ENCODE peak calls at places on chromosomes 4 and X, in eight cellular contexts. G is naive thymus-derived CD8-positive, alpha-beta T cell; E is cardiac septum; O is cardiac muscle cell; W is M059J; A is ACHN; L is amygdala; B is iris pigment epithelial cell. R is an unnamed sample.

GRCh38 chr4:105092768-105093167 is 53.9 kb upstream of the TET2 start:
- DNase-seq in G (no peak), B (peak; percentile 64), L (no peak), A (no peak), O (peak; percentile 59), E (no peak), W (peak; percentile 52), R (no peak)

GRCh38 chrX:72243472-72243871 is 4.6 kb upstream of the ERCC6L start:
- DNase-seq in G (no peak), B (peak; percentile 68), E (no peak), W (peak; percentile 70), A (no peak), O (peak; percentile 66), L (no peak), R (peak; percentile 44)

GRCh38 chr4:153790962-153791551 is 2.2 kb upstream of the SFRP2 start:
- DNase-seq in E (no peak), O (peak; percentile 24), A (peak; percentile 5), W (peak; percentile 50), B (no peak), L (no peak), G (peak; percentile 20), R (no peak)

GRCh38 chr4:41882622-41883347 is 52.4 kb upstream of the TMEM33 start:
- DNase-seq in E (no peak), W (peak; percentile 36), G (peak; percentile 44), O (peak; percentile 44), B (peak; percentile 34), L (no peak), A (peak; percentile 21), R (peak; percentile 79)

GRCh38 chrX:71606536-71607216 is 11.6 kb downstream of the CXCR3 start:
- DNase-seq in E (peak; percentile 33), L (no peak), O (no peak), W (no peak), B (no peak), G (no peak), A (no peak), R (no peak)

GRCh38 chr4:10622728-10623127 is 61.8 kb downstream of the CLNK start:
- DNase-seq in A (peak; percentile 10), L (no peak), E (no peak), O (peak; percentile 27), W (no peak), B (peak; percentile 17), G (no peak), R (no peak)

GRCh38 chr4:184536070-184536880 is 61.9 kb upstream of the IRF2 start:
- DNase-seq in A (no peak), E (no peak), O (no peak), W (no peak), L (no peak), B (no peak), G (no peak), R (no peak)

GRCh38 chrX:97021680-97022079 is 138.0 kb downstream of the RPA4 start:
- DNase-seq in G (no peak), L (no peak), E (no peak), A (no peak), O (peak; percentile 47), W (peak; percentile 3), B (peak; percentile 63), R (no peak)

GRCh38 chrX:47420967-47421366 is 50.6 kb downstream of the ZNF157 start:
- DNase-seq in G (no peak), A (no peak), E (no peak), W (no peak), B (no peak), L (no peak), O (no peak), R (no peak)

GRCh38 chrX:31166416-31166815 is 94.6 kb upstream of the FTHL17 start:
- DNase-seq in B (peak; percentile 57), O (peak; percentile 66), W (no peak), E (no peak), A (no peak), L (no peak), G (no peak), R (no peak)

GRCh38 chr4:169058312-169058711 is 48.3 kb upstream of the CBR4 start:
- DNase-seq in A (no peak), W (no peak), G (no peak), L (no peak), E (no peak), O (no peak), B (no peak), R (no peak)

GRCh38 chr4:48090621-48091020 is 43.4 kb downstream of the TXK start:
- DNase-seq in L (no peak), W (no peak), B (no peak), A (no peak), E (no peak), O (no peak), G (no peak), R (no peak)

GRCh38 chr4:110663738-110664444 is 41.0 kb upstream of the PITX2 start:
- DNase-seq in W (peak; percentile 86), B (peak; percentile 87), E (no peak), L (no peak), A (no peak), O (peak; percentile 17), G (no peak), R (no peak)

GRCh38 chr4:180449395-180449956 is 1793.7 kb upstream of the TENM3 start:
- DNase-seq in B (peak; percentile 0), W (peak; percentile 47), O (peak; percentile 2), A (peak; percentile 71), E (no peak), G (no peak), L (no peak), R (no peak)

GRCh38 chr4:70721747-70722146 is at the start of gene RUFY3:
- DNase-seq in O (peak; percentile 83), G (no peak), W (peak; percentile 47), A (peak; percentile 75), E (no peak), L (peak; percentile 60), B (peak; percentile 94), R (peak; percentile 30)

GRCh38 chrX:149508467-149508866 is 3.4 kb upstream of the IDS start:
- DNase-seq in G (no peak), E (no peak), O (no peak), W (no peak), L (no peak), A (no peak), B (no peak), R (no peak)

GRCh38 chr4:88144048-88144447 is 14.4 kb downstream of the ABCG2 start:
- DNase-seq in O (no peak), E (no peak), A (no peak), L (no peak), B (no peak), W (no peak), G (no peak), R (no peak)

GRCh38 chrX:72676465-72676864 is 37.6 kb downstream of the PHKA1 start:
- DNase-seq in G (no peak), B (no peak), W (no peak), A (peak; percentile 64), E (no peak), L (no peak), O (no peak), R (no peak)

GRCh38 chrX:109872021-109872730 is 130.7 kb upstream of the TMEM164 start:
- DNase-seq in G (no peak), W (no peak), O (no peak), B (peak; percentile 8), E (no peak), A (no peak), L (no peak), R (no peak)

GRCh38 chrX:149495573-149496071 is 9.5 kb downstream of the IDS start:
- DNase-seq in G (no peak), B (peak; percentile 76), E (no peak), A (peak; percentile 61), W (peak; percentile 97), L (no peak), O (peak; percentile 39), R (no peak)

GRCh38 chr4:107391630-107392028 is 328.4 kb downstream of the PAPSS1 start:
- DNase-seq in A (no peak), E (no peak), L (no peak), W (no peak), O (no peak), B (no peak), G (no peak), R (no peak)

GRCh38 chrX:48508400-48509244 is at the start of gene PORCN:
- DNase-seq in G (peak; percentile 70), B (peak; percentile 56), L (peak; percentile 57), W (peak; percentile 76), O (peak; percentile 74), A (peak; percentile 60), E (peak; percentile 92), R (peak; percentile 94)

GRCh38 chr4:25792200-25792791 is 70.5 kb downstream of the SEL1L3 start:
- DNase-seq in O (peak; percentile 29), L (no peak), E (no peak), G (no peak), W (peak; percentile 25), B (no peak), A (peak; percentile 57), R (peak; percentile 30)

GRCh38 chr4:63620271-63620670 is 789.0 kb downstream of the TECRL start:
- DNase-seq in L (no peak), O (no peak), E (no peak), G (no peak), W (no peak), B (no peak), A (no peak), R (no peak)